ENCODE peak calls at places on chromosomes 6 and 20, in eight cellular contexts. One of them, this sample, is unnamed.

GRCh38 chr6:125858427-125859320 is 67.9 kb downstream of the NCOA7 start:
- DNase-seq in thoracic aorta: no peak
- DNase-seq in fibroblast of lung: peak
- DNase-seq in heart right ventricle: peak
- DNase-seq in heart left ventricle: peak
- DNase-seq in sigmoid colon: peak
- DNase-seq in cardiac fibroblast: peak
- DNase-seq in K562: peak
- DNase-seq in this sample: peak

GRCh38 chr6:35787266-35788218 is 6.7 kb downstream of the CLPSL1 start:
- DNase-seq in thoracic aorta: no peak
- DNase-seq in fibroblast of lung: no peak
- DNase-seq in heart right ventricle: no peak
- DNase-seq in heart left ventricle: no peak
- DNase-seq in sigmoid colon: no peak
- DNase-seq in cardiac fibroblast: no peak
- DNase-seq in K562: peak
- DNase-seq in this sample: no peak

GRCh38 chr6:108737594-108738546 is 110.4 kb upstream of the ARMC2 start:
- DNase-seq in thoracic aorta: peak
- DNase-seq in fibroblast of lung: peak
- DNase-seq in heart right ventricle: peak
- DNase-seq in heart left ventricle: no peak
- DNase-seq in sigmoid colon: peak
- DNase-seq in cardiac fibroblast: peak
- DNase-seq in K562: peak
- DNase-seq in this sample: peak

GRCh38 chr6:132218063-132218696 is 183.1 kb downstream of the MOXD1 start:
- DNase-seq in thoracic aorta: no peak
- DNase-seq in fibroblast of lung: peak
- DNase-seq in heart right ventricle: no peak
- DNase-seq in heart left ventricle: no peak
- DNase-seq in sigmoid colon: no peak
- DNase-seq in cardiac fibroblast: peak
- DNase-seq in K562: no peak
- DNase-seq in this sample: peak

GRCh38 chr6:1312444-1313363 is 806 bp downstream of the FOXQ1 start:
- DNase-seq in thoracic aorta: no peak
- DNase-seq in fibroblast of lung: no peak
- DNase-seq in heart right ventricle: no peak
- DNase-seq in heart left ventricle: no peak
- DNase-seq in sigmoid colon: no peak
- DNase-seq in cardiac fibroblast: no peak
- DNase-seq in K562: no peak
- DNase-seq in this sample: no peak

GRCh38 chr20:47493954-47494293 is 7.8 kb upstream of the NCOA3 start:
- DNase-seq in thoracic aorta: no peak
- DNase-seq in fibroblast of lung: no peak
- DNase-seq in heart right ventricle: no peak
- DNase-seq in heart left ventricle: no peak
- DNase-seq in sigmoid colon: no peak
- DNase-seq in cardiac fibroblast: no peak
- DNase-seq in K562: no peak
- DNase-seq in this sample: no peak

GRCh38 chr6:73586416-73586974 is 65.7 kb upstream of the EEF1A1 start:
- DNase-seq in thoracic aorta: no peak
- DNase-seq in fibroblast of lung: peak
- DNase-seq in heart right ventricle: no peak
- DNase-seq in heart left ventricle: no peak
- DNase-seq in sigmoid colon: no peak
- DNase-seq in cardiac fibroblast: peak
- DNase-seq in K562: no peak
- DNase-seq in this sample: peak

GRCh38 chr20:46572181-46572580 is 21.7 kb upstream of the OCSTAMP start:
- DNase-seq in thoracic aorta: no peak
- DNase-seq in fibroblast of lung: no peak
- DNase-seq in heart right ventricle: peak
- DNase-seq in heart left ventricle: peak
- DNase-seq in sigmoid colon: peak
- DNase-seq in cardiac fibroblast: no peak
- DNase-seq in K562: no peak
- DNase-seq in this sample: no peak

GRCh38 chr6:13526339-13526717 is 38.9 kb upstream of the GFOD1 start:
- DNase-seq in thoracic aorta: no peak
- DNase-seq in fibroblast of lung: no peak
- DNase-seq in heart right ventricle: no peak
- DNase-seq in heart left ventricle: no peak
- DNase-seq in sigmoid colon: no peak
- DNase-seq in cardiac fibroblast: no peak
- DNase-seq in K562: no peak
- DNase-seq in this sample: no peak

GRCh38 chr20:33773412-33774089 is 37.6 kb upstream of the CHMP4B start:
- DNase-seq in thoracic aorta: no peak
- DNase-seq in fibroblast of lung: no peak
- DNase-seq in heart right ventricle: no peak
- DNase-seq in heart left ventricle: no peak
- DNase-seq in sigmoid colon: no peak
- DNase-seq in cardiac fibroblast: no peak
- DNase-seq in K562: no peak
- DNase-seq in this sample: no peak

GRCh38 chr20:24492031-24492607 is 22.7 kb downstream of the SYNDIG1 start:
- DNase-seq in thoracic aorta: no peak
- DNase-seq in fibroblast of lung: no peak
- DNase-seq in heart right ventricle: no peak
- DNase-seq in heart left ventricle: no peak
- DNase-seq in sigmoid colon: peak
- DNase-seq in cardiac fibroblast: no peak
- DNase-seq in K562: peak
- DNase-seq in this sample: no peak

GRCh38 chr20:1526896-1527295 is 30.6 kb downstream of the SIRPD start:
- DNase-seq in thoracic aorta: no peak
- DNase-seq in fibroblast of lung: peak
- DNase-seq in heart right ventricle: no peak
- DNase-seq in heart left ventricle: no peak
- DNase-seq in sigmoid colon: no peak
- DNase-seq in cardiac fibroblast: peak
- DNase-seq in K562: no peak
- DNase-seq in this sample: no peak

GRCh38 chr6:99312354-99312753 is 37.1 kb downstream of the FAXC start:
- DNase-seq in thoracic aorta: no peak
- DNase-seq in fibroblast of lung: no peak
- DNase-seq in heart right ventricle: no peak
- DNase-seq in heart left ventricle: no peak
- DNase-seq in sigmoid colon: no peak
- DNase-seq in cardiac fibroblast: no peak
- DNase-seq in K562: no peak
- DNase-seq in this sample: no peak

GRCh38 chr6:111625511-111626331 is 20.0 kb upstream of the TRAF3IP2 start:
- DNase-seq in thoracic aorta: no peak
- DNase-seq in fibroblast of lung: peak
- DNase-seq in heart right ventricle: peak
- DNase-seq in heart left ventricle: no peak
- DNase-seq in sigmoid colon: peak
- DNase-seq in cardiac fibroblast: peak
- DNase-seq in K562: no peak
- DNase-seq in this sample: peak

GRCh38 chr6:90044182-90044832 is 150.0 kb downstream of the GJA10 start:
- DNase-seq in thoracic aorta: no peak
- DNase-seq in fibroblast of lung: no peak
- DNase-seq in heart right ventricle: no peak
- DNase-seq in heart left ventricle: no peak
- DNase-seq in sigmoid colon: no peak
- DNase-seq in cardiac fibroblast: no peak
- DNase-seq in K562: no peak
- DNase-seq in this sample: no peak

GRCh38 chr6:12010635-12011275 is 1.4 kb upstream of the HIVEP1 start:
- DNase-seq in thoracic aorta: peak
- DNase-seq in fibroblast of lung: no peak
- DNase-seq in heart right ventricle: peak
- DNase-seq in heart left ventricle: peak
- DNase-seq in sigmoid colon: peak
- DNase-seq in cardiac fibroblast: no peak
- DNase-seq in K562: peak
- DNase-seq in this sample: no peak

GRCh38 chr6:31317036-31317435 is 39.9 kb downstream of the HLA-B start:
- DNase-seq in thoracic aorta: no peak
- DNase-seq in fibroblast of lung: no peak
- DNase-seq in heart right ventricle: no peak
- DNase-seq in heart left ventricle: no peak
- DNase-seq in sigmoid colon: no peak
- DNase-seq in cardiac fibroblast: no peak
- DNase-seq in K562: no peak
- DNase-seq in this sample: no peak

GRCh38 chr6:6684365-6684833 is 95.9 kb downstream of the LY86 start:
- DNase-seq in thoracic aorta: no peak
- DNase-seq in fibroblast of lung: no peak
- DNase-seq in heart right ventricle: no peak
- DNase-seq in heart left ventricle: no peak
- DNase-seq in sigmoid colon: no peak
- DNase-seq in cardiac fibroblast: no peak
- DNase-seq in K562: peak
- DNase-seq in this sample: no peak
- H3K4me3 ChIP-seq in thoracic aorta: no peak
- H3K4me3 ChIP-seq in fibroblast of lung: no peak
- H3K4me3 ChIP-seq in heart right ventricle: no peak
- H3K4me3 ChIP-seq in heart left ventricle: no peak
- H3K4me3 ChIP-seq in sigmoid colon: no peak
- H3K4me3 ChIP-seq in cardiac fibroblast: no peak
- H3K4me3 ChIP-seq in K562: no peak
- H3K4me3 ChIP-seq in this sample: no peak

DNA sequence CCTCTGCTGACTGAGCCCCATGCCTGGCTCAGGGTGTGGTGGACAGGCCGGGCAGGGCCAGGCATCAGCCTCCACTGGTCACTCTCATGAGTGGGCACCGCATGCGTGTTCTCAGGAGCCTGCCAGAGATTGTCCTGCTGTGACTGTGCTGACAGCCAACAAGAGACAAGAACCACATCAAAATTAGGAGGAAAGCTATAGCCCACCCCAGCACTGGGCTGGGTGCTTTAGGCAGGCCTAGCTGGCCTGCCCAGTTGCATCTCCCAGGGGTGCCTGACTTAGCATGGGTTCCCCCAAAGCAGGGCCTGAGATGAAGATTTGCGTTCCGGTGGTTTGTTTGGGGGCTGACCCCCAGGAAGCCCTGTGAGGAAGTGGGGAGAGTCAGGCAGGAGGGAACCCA is 53.9 kb downstream of the LINC00237 start:
- DNase-seq in thoracic aorta: no peak
- DNase-seq in fibroblast of lung: no peak
- DNase-seq in heart right ventricle: no peak
- DNase-seq in heart left ventricle: no peak
- DNase-seq in sigmoid colon: no peak
- DNase-seq in cardiac fibroblast: no peak
- DNase-seq in K562: no peak
- DNase-seq in this sample: no peak
- TF ChIP-seq CTCF in thoracic aorta: no peak
- TF ChIP-seq CTCF in fibroblast of lung: no peak
- TF ChIP-seq CTCF in heart right ventricle: no peak
- TF ChIP-seq CTCF in heart left ventricle: no peak
- TF ChIP-seq CTCF in sigmoid colon: no peak
- TF ChIP-seq CTCF in cardiac fibroblast: no peak
- TF ChIP-seq CTCF in K562: no peak
- TF ChIP-seq CTCF in this sample: no peak

GRCh38 chr20:57568088-57568896 is 7.4 kb downstream of the PCK1 start:
- DNase-seq in thoracic aorta: no peak
- DNase-seq in fibroblast of lung: no peak
- DNase-seq in heart right ventricle: no peak
- DNase-seq in heart left ventricle: no peak
- DNase-seq in sigmoid colon: no peak
- DNase-seq in cardiac fibroblast: no peak
- DNase-seq in K562: no peak
- DNase-seq in this sample: no peak

GRCh38 chr20:57567471-57568079 is 6.7 kb downstream of the PCK1 start:
- DNase-seq in thoracic aorta: no peak
- DNase-seq in fibroblast of lung: no peak
- DNase-seq in heart right ventricle: no peak
- DNase-seq in heart left ventricle: no peak
- DNase-seq in sigmoid colon: no peak
- DNase-seq in cardiac fibroblast: no peak
- DNase-seq in K562: no peak
- DNase-seq in this sample: no peak

GRCh38 chr20:57566803-57567459 is 6.0 kb downstream of the PCK1 start:
- DNase-seq in thoracic aorta: no peak
- DNase-seq in fibroblast of lung: no peak
- DNase-seq in heart right ventricle: no peak
- DNase-seq in heart left ventricle: no peak
- DNase-seq in sigmoid colon: no peak
- DNase-seq in cardiac fibroblast: no peak
- DNase-seq in K562: no peak
- DNase-seq in this sample: no peak

GRCh38 chr20:57564951-57565642 is 4.2 kb downstream of the PCK1 start:
- DNase-seq in thoracic aorta: no peak
- DNase-seq in fibroblast of lung: no peak
- DNase-seq in heart right ventricle: no peak
- DNase-seq in heart left ventricle: no peak
- DNase-seq in sigmoid colon: no peak
- DNase-seq in cardiac fibroblast: no peak
- DNase-seq in K562: no peak
- DNase-seq in this sample: no peak

DNA sequence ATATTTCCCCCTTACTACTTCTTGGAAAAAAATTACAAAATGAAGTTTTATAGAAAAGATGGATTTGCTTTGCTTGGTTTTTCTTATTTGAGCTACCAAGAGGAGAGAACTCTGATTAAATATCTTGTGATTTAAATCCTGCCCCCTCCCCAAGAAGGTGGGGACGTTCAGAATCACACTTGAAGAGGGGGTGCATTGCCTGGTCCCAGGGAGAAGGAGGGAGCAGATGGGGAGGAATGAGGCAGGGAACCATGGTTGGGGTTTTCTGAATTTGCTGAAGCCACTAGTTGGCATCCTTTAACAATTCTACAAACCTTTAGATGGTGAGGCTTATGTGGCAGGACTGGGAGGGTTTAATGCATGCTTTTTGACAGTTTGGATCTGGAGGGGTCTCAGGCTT is 5.5 kb downstream of the PCK1 start:
- DNase-seq in thoracic aorta: no peak
- DNase-seq in fibroblast of lung: no peak
- DNase-seq in heart right ventricle: no peak
- DNase-seq in heart left ventricle: no peak
- DNase-seq in sigmoid colon: no peak
- DNase-seq in cardiac fibroblast: no peak
- DNase-seq in K562: no peak
- DNase-seq in this sample: no peak
- H3K4me3 ChIP-seq in thoracic aorta: no peak
- H3K4me3 ChIP-seq in fibroblast of lung: no peak
- H3K4me3 ChIP-seq in heart right ventricle: no peak
- H3K4me3 ChIP-seq in heart left ventricle: no peak
- H3K4me3 ChIP-seq in sigmoid colon: no peak
- H3K4me3 ChIP-seq in cardiac fibroblast: no peak
- H3K4me3 ChIP-seq in K562: no peak
- H3K4me3 ChIP-seq in this sample: no peak

DNA sequence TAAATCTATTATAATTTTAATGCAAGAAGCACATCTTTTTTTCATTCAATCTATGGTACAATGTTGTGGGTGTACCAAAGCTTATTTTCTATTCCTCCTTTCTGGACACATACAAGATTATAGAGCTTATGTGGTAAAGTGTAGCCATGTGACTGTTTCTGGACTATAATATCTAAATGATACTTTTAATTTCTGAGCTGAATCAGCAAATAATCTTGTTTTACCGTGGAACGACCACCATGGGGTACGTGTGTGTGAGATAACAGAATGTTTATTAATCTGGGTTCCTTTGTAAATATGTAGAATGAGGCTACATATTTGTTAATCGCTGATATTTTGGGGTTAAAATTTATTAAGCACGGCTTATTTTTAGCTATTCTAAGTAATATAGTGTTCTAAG is 111.5 kb upstream of the EYS start:
- DNase-seq in thoracic aorta: no peak
- DNase-seq in fibroblast of lung: no peak
- DNase-seq in heart right ventricle: no peak
- DNase-seq in heart left ventricle: no peak
- DNase-seq in sigmoid colon: no peak
- DNase-seq in cardiac fibroblast: no peak
- DNase-seq in K562: no peak
- DNase-seq in this sample: no peak
- TF ChIP-seq CTCF in thoracic aorta: no peak
- TF ChIP-seq CTCF in fibroblast of lung: no peak
- TF ChIP-seq CTCF in heart right ventricle: no peak
- TF ChIP-seq CTCF in heart left ventricle: no peak
- TF ChIP-seq CTCF in sigmoid colon: no peak
- TF ChIP-seq CTCF in cardiac fibroblast: no peak
- TF ChIP-seq CTCF in K562: no peak
- TF ChIP-seq CTCF in this sample: no peak

This sample was measured in fibroblast of mammary gland.